ENCODE peak calls at places on chromosome 20, in eight cellular contexts. C is OCI-LY7; K is AG10803; U is CD4-positive, CD25-positive, alpha-beta regulatory T cell; M is breast epithelium; W is uterus; B is fibroblast of the aortic adventitia; L is upper lobe of right lung. O is an unnamed sample.
A peak's percentile ranks its signal among the peaks of the same experiment; 100 is the strongest.

GRCh38 chr20:44137210-44137781 is 49.7 kb downstream of the JPH2 start:
- DNase-seq in U (no peak), B (peak; percentile 25), W (peak; percentile 93), C (no peak), M (no peak), K (peak; percentile 65), L (no peak), O (no peak)

GRCh38 chr20:59270380-59270779 is 30.0 kb upstream of the EDN3 start:
- DNase-seq in C (no peak), W (no peak), B (no peak), U (no peak), K (no peak), M (no peak), L (no peak), O (no peak)

GRCh38 chr20:50874758-50875665 is 56.2 kb downstream of the ADNP start:
- DNase-seq in L (peak; percentile 50), M (no peak), U (no peak), K (no peak), B (no peak), W (no peak), C (no peak), O (no peak)

GRCh38 chr20:41643504-41643938 is 25.3 kb upstream of the CHD6 start:
- DNase-seq in C (no peak), M (no peak), B (peak; percentile 94), L (peak; percentile 71), K (peak; percentile 34), U (no peak), W (peak; percentile 32), O (no peak)

GRCh38 chr20:56755201-56755600 is 126.1 kb downstream of the TFAP2C start:
- DNase-seq in L (no peak), M (no peak), B (no peak), W (no peak), C (no peak), U (no peak), K (peak; percentile 54), O (peak; percentile 31)

GRCh38 chr20:4073852-4074741 is 58.7 kb upstream of the RNF24 start:
- DNase-seq in U (no peak), W (no peak), C (no peak), M (no peak), K (peak; percentile 25), B (no peak), L (no peak), O (no peak)

GRCh38 chr20:42978184-42978974 is 211.3 kb downstream of the PTPRT start:
- DNase-seq in M (no peak), K (no peak), B (no peak), W (no peak), U (no peak), L (no peak), C (no peak), O (no peak)

GRCh38 chr20:5147193-5147592 is 20.4 kb downstream of the CDS2 start:
- DNase-seq in M (no peak), C (no peak), B (no peak), L (no peak), U (no peak), K (no peak), W (no peak), O (no peak)

GRCh38 chr20:20517296-20517695 is 149.4 kb downstream of the INSM1 start:
- DNase-seq in M (no peak), L (no peak), K (no peak), W (no peak), C (no peak), U (no peak), B (no peak), O (no peak)

GRCh38 chr20:59583428-59584277 is 20.7 kb upstream of the PHACTR3 start:
- DNase-seq in C (no peak), M (no peak), W (no peak), B (no peak), L (peak; percentile 44), K (peak; percentile 75), U (no peak), O (no peak)

GRCh38 chr20:9817654-9818053 is 21.2 kb downstream of the PAK5 start:
- DNase-seq in L (no peak), M (no peak), B (no peak), C (no peak), K (no peak), U (no peak), W (no peak), O (no peak)

GRCh38 chr20:42192321-42192720 is 574.1 kb upstream of the CHD6 start:
- DNase-seq in U (no peak), B (no peak), M (no peak), L (no peak), K (no peak), W (no peak), C (no peak), O (no peak)

GRCh38 chr20:54173653-54174451 is at the start of gene CYP24A1:
- DNase-seq in B (no peak), M (no peak), K (no peak), C (no peak), L (peak; percentile 70), U (no peak), W (no peak), O (no peak)

GRCh38 chr20:6558361-6558760 is 209.1 kb upstream of the BMP2 start:
- DNase-seq in W (no peak), U (no peak), K (no peak), M (no peak), B (no peak), L (no peak), C (no peak), O (no peak)

GRCh38 chr20:2301164-2301622 is 5.4 kb downstream of the TGM3 start:
- DNase-seq in M (no peak), C (peak; percentile 79), B (no peak), W (peak; percentile 17), K (peak; percentile 38), U (no peak), L (peak; percentile 74), O (no peak)

DNA sequence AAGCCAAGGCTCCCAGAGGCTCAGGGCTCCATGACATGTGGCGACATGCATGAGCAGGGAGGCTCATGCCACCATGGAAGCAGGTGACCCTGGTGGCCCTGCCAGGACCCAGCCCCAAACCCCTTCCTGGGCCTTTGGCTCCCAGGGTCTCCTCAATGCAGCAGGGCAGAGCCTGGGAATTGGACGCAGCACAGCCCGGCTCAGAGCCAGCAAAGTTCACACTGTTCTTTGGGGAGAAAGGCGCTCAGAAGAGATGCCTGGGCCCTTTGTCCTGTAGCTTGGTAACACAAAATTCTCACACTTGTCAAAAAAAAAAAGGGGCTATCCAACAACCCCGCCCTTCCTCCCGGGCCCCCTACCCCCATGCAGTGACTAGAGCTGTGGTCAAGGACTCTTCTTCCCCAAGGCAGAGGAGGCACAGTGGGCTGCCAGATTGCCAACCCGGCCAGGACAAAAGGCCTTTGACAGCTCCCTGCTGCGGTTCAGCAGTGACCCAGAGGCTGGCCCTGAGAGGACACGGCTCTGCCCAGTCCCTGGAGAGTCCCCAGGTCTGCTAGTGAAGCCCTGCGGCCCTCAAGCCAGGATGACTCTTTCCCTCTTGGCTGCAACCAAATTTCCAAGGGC is 2.0 kb downstream of the NKAIN4 start:
- DNase-seq in W (no peak), L (no peak), C (no peak), U (no peak), K (no peak), M (no peak), B (no peak), O (no peak)
- H3K4me3 ChIP-seq in W (no peak overlapping the region), L (no peak overlapping the region), C (no peak overlapping the region), U (no peak overlapping the region), K (no peak overlapping the region), M (no peak overlapping the region), B (no peak overlapping the region), O (no peak overlapping the region)

GRCh38 chr20:35398660-35399144 is 13.1 kb downstream of the UQCC1 start:
- DNase-seq in M (no peak), W (no peak), L (no peak), U (no peak), B (peak; percentile 91), K (peak; percentile 84), C (no peak), O (peak; percentile 29)
- H3K4me3 ChIP-seq in M (no peak overlapping the region), W (no peak overlapping the region), L (no peak overlapping the region), U (no peak overlapping the region), B (no peak overlapping the region), K (no peak overlapping the region), C (no peak overlapping the region), O (no peak overlapping the region)

DNA sequence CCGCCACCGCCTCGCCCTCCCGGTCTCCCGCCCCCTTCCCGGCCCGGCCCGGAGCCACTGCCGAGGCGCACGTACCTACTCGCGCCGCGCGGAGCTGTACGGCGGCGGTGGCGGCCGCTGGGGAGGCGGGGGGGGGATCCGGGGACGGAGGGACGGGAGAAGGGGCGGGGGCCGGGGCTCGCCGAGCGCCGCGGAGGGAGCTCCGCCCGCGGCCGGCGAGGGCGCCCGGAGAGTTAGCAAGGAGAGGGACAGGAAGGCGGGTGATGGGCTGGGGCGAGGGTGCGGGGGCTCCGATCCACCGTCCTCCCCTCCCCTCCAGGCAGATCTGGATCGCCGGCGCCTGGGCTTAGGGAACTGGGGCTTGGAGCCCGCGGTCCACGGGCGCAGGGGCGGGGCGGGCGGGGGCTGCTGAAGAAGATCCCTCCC is 548 bp upstream of the TMEM74B start:
- DNase-seq in C (no peak), K (no peak), B (no peak), W (no peak), U (no peak), L (no peak), M (no peak), O (no peak)
- H3K4me3 ChIP-seq in C (no peak overlapping the region), K (peak overlapping the region; percentile 30), B (peak overlapping the region; percentile 44), W (peak overlapping the region; percentile 20), U (no peak overlapping the region), L (peak overlapping the region; percentile 53), M (peak overlapping the region; percentile 58), O (peak overlapping the region; percentile 34)

GRCh38 chr20:46434597-46434996 is 28.2 kb upstream of the ELMO2 start:
- DNase-seq in W (no peak), L (no peak), U (no peak), M (no peak), C (no peak), K (no peak), B (no peak), O (no peak)

GRCh38 chr20:46435146-46435545 is 28.7 kb upstream of the ELMO2 start:
- DNase-seq in W (no peak), K (no peak), B (no peak), L (no peak), C (no peak), M (no peak), U (no peak), O (no peak)

GRCh38 chr20:46439837-46440236 is 33.4 kb upstream of the ELMO2 start:
- DNase-seq in L (no peak), W (no peak), C (no peak), U (no peak), M (no peak), K (no peak), B (no peak), O (no peak)

GRCh38 chr20:46433051-46433450 is 26.6 kb upstream of the ELMO2 start:
- DNase-seq in K (no peak), M (no peak), B (no peak), L (no peak), W (no peak), U (no peak), C (no peak), O (no peak)

DNA sequence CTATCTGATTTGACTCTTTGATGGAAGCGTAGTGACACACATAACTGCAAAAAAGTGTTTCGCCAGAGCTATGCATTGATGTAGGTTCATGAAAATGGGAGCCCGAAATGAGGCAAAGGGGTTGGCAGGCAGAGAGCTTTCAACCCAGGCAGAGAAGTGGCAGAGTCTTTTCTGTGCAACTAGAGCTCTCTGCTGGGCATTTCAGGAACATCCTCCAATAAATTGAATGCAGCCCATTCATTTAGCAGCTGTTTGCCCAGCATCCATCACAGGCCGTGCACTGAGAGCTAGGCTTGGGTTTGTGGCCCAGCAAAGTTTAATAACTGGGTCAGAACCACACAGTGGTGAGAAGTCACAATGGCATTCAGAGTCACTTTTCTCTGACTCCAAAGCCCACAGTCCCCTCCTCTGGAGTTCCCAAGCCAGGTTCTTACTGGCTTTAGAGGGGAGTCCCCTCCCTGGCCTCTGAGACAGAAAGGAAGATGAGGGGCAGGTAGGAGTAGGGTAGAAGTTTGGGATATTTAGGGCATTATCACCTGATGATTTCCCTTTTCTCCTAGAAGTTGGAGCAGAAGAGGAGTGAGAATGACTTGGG is 31.8 kb upstream of the ELMO2 start:
- DNase-seq in L (no peak), K (peak; percentile 41), W (no peak), U (peak; percentile 22), M (no peak), B (peak; percentile 47), C (peak; percentile 36), O (no peak)
- H3K4me3 ChIP-seq in L (no peak overlapping the region), K (no peak overlapping the region), W (no peak overlapping the region), U (no peak overlapping the region), M (no peak overlapping the region), B (no peak overlapping the region), C (no peak overlapping the region), O (no peak overlapping the region)